ENCODE peak calls at places on chromosomes 11 and 22, in six cellular contexts. S is CD8-positive, alpha-beta T cell; M is body of pancreas; N is transverse colon; H is A549; E is left ventricle myocardium inferior. K is an unnamed sample. For H3K4me1, the result is how much of the 10 kb centered on the place peaks cover.

GRCh38 chr11:111378773-111379499 is at the start of gene POU2AF1:
- DNase-seq in H (no peak), N (peak), E (peak), S (peak), M (no peak), K (no peak)

GRCh38 chr22:23210428-23211170 is 30.3 kb downstream of the BCR start:
- DNase-seq in E (no peak), M (no peak), N (no peak), S (no peak), H (no peak), K (no peak)

GRCh38 chr11:44729065-44729464 is 2.3 kb downstream of the TSPAN18 start:
- DNase-seq in E (peak), N (no peak), M (no peak), H (no peak), S (no peak), K (no peak)

GRCh38 chr11:105151936-105152554 is 12.5 kb upstream of the CARD18 start:
- DNase-seq in N (no peak), S (no peak), H (no peak), M (no peak), E (no peak), K (no peak)

GRCh38 chr11:126890561-126890960 is 110.0 kb downstream of the KIRREL3 start:
- DNase-seq in S (no peak), N (no peak), E (no peak), H (no peak), M (no peak), K (no peak)

GRCh38 chr11:72446929-72447753 is 12.8 kb upstream of the CLPB start:
- DNase-seq in E (no peak), N (no peak), H (peak), M (no peak), S (no peak), K (peak)

GRCh38 chr22:22836635-22837034 is 51.0 kb upstream of the IGLL5 start:
- DNase-seq in E (no peak), N (no peak), H (no peak), S (no peak), M (no peak), K (no peak)

GRCh38 chr11:72191961-72192381 is at the start of gene FOLR1:
- DNase-seq in S (no peak), H (no peak), E (no peak), M (no peak), N (no peak), K (no peak)

GRCh38 chr11:107705027-107705426 is 6.8 kb downstream of the SLN start:
- DNase-seq in M (no peak), E (no peak), S (no peak), H (peak), N (no peak), K (peak)

GRCh38 chr22:45585437-45585755 is 82.7 kb downstream of the FBLN1 start:
- DNase-seq in S (no peak), M (no peak), H (no peak), N (no peak), E (no peak), K (no peak)

GRCh38 chr22:42439821-42440674 is 7.8 kb upstream of the NFAM1 start:
- DNase-seq in N (no peak), E (no peak), S (no peak), M (peak), H (no peak), K (no peak)

GRCh38 chr11:129787518-129787917 is 28.1 kb upstream of the TMEM45B start:
- DNase-seq in M (no peak), N (no peak), E (no peak), H (no peak), S (no peak), K (peak)

GRCh38 chr22:44385781-44386180 is 73.0 kb upstream of the SHISAL1 start:
- DNase-seq in E (no peak), N (no peak), M (no peak), S (no peak), H (no peak), K (no peak)

GRCh38 chr11:33670250-33671011 is 30.2 kb downstream of the C11orf91 start:
- DNase-seq in E (no peak), S (no peak), M (no peak), N (no peak), H (no peak), K (no peak)

GRCh38 chr11:1853376-1854131 is 670 bp downstream of the LSP1 start:
- DNase-seq in S (no peak), M (no peak), N (no peak), H (no peak), E (no peak), K (no peak)

GRCh38 chr11:84541711-84542340 is 1085.3 kb downstream of the DLG2 start:
- DNase-seq in M (no peak), H (no peak), N (no peak), E (no peak), S (no peak), K (peak)

GRCh38 chr22:48919851-48920589 is 907.7 kb downstream of the BRD1 start:
- DNase-seq in S (peak), E (no peak), M (no peak), H (no peak), N (no peak), K (no peak)

GRCh38 chr11:117843666-117844484 is 19.3 kb upstream of the FXYD2 start:
- DNase-seq in M (peak), H (peak), N (peak), E (peak), S (peak), K (peak)

GRCh38 chr11:72595292-72595684 is 78.9 kb downstream of the PDE2A start:
- DNase-seq in E (no peak), S (no peak), M (no peak), N (no peak), H (no peak), K (no peak)

GRCh38 chr11:46643986-46644385 is 26.6 kb downstream of the ATG13 start:
- DNase-seq in M (no peak), N (no peak), H (no peak), S (no peak), E (no peak), K (no peak)

GRCh38 chr22:50293441-50294318 is 13.8 kb downstream of the PLXNB2 start:
- DNase-seq in M (peak), H (no peak), E (peak), N (peak), S (no peak), K (peak)

GRCh38 chr11:118957549-118957948 is 1.5 kb downstream of the UPK2 start:
- DNase-seq in S (no peak), E (no peak), H (no peak), N (no peak), M (no peak), K (no peak)

GRCh38 chr11:117385906-117386305 is 58.3 kb downstream of the CEP164 start:
- DNase-seq in H (no peak), S (no peak), N (no peak), M (no peak), E (no peak), K (no peak)

GRCh38 chr22:27877501-27877900 is 41.6 kb downstream of the PITPNB start:
- DNase-seq in M (no peak), N (no peak), E (no peak), S (no peak), H (no peak), K (no peak)

GRCh38 chr11:11786771-11787170 is 55.0 kb upstream of the USP47 start:
- DNase-seq in M (no peak), H (no peak), E (no peak), S (no peak), N (no peak), K (no peak)

GRCh38 chr22:29314074-29314473 is 1.4 kb downstream of the RASL10A start:
- DNase-seq in N (peak), H (no peak), E (no peak), M (no peak), S (no peak), K (no peak)

GRCh38 chr22:32700186-32700882 is 101.2 kb upstream of the TIMP3 start:
- DNase-seq in S (no peak), M (no peak), N (no peak), E (no peak), H (no peak), K (no peak)

GRCh38 chr11:12773591-12773990 is 99.4 kb downstream of the TEAD1 start:
- DNase-seq in E (no peak), N (no peak), M (no peak), S (no peak), H (no peak), K (no peak)

GRCh38 chr11:95134491-95134890 is 44.8 kb downstream of the ENDOD1 start:
- DNase-seq in S (no peak), E (no peak), N (no peak), M (no peak), H (no peak), K (peak)

GRCh38 chr22:43262990-43263644 is 76.2 kb upstream of the TTLL12 start:
- DNase-seq in S (peak), E (peak), M (no peak), H (no peak), N (peak), K (no peak)

GRCh38 chr22:49086181-49086580 is 741.5 kb downstream of the BRD1 start:
- DNase-seq in S (no peak), N (no peak), E (no peak), H (no peak), M (no peak), K (no peak)

GRCh38 chr22:25023879-25024278 is 71.4 kb downstream of the KIAA1671 start:
- DNase-seq in E (no peak), H (no peak), S (no peak), M (no peak), N (no peak), K (no peak)

GRCh38 chr22:50627914-50628542 is at the start of gene ARSA:
- DNase-seq in E (peak), M (peak), H (no peak), N (peak), S (peak), K (no peak)

GRCh38 chr22:49295465-49295743 is 532.3 kb downstream of the BRD1 start:
- DNase-seq in E (no peak), N (no peak), S (peak), M (no peak), H (no peak), K (no peak)

GRCh38 chr11:17767301-17767885 is 32.8 kb downstream of the KCNC1 start:
- DNase-seq in H (no peak), S (no peak), E (no peak), M (no peak), N (no peak), K (no peak)

GRCh38 chr11:40125054-40125453 is 1334.4 kb downstream of the LRRC4C start:
- DNase-seq in N (no peak), S (no peak), H (no peak), E (no peak), M (no peak), K (no peak)

GRCh38 chr11:72221386-72221785 is 3.2 kb upstream of the INPPL1 start:
- DNase-seq in E (no peak), H (no peak), M (no peak), S (peak), N (no peak), K (no peak)

GRCh38 chr22:38070250-38070921 is 13.2 kb downstream of the PICK1 start:
- DNase-seq in E (no peak), N (no peak), M (no peak), H (no peak), S (no peak), K (no peak)
- H3K4me1 ChIP-seq in E (half or more), N (under half), M (under half), H (under half), S (under half), K (under half)

GRCh38 chr22:30885001-30885366 is 83.6 kb downstream of the MORC2 start:
- DNase-seq in S (no peak), H (no peak), E (no peak), N (no peak), M (no peak), K (no peak)
- H3K27ac ChIP-seq in S (no peak), H (peak), E (no peak), N (no peak), M (no peak), K (no peak)

GRCh38 chr11:121059605-121060004 is 35.7 kb downstream of the TBCEL start:
- DNase-seq in S (no peak), M (no peak), H (no peak), E (no peak), N (no peak), K (no peak)

GRCh38 chr11:121067026-121067425 is 34.0 kb upstream of the TECTA start:
- DNase-seq in E (no peak), H (no peak), N (no peak), M (no peak), S (no peak), K (no peak)

GRCh38 chr11:121067453-121067852 is 33.6 kb upstream of the TECTA start:
- DNase-seq in H (no peak), M (no peak), E (no peak), N (no peak), S (no peak), K (no peak)

GRCh38 chr11:121066623-121067022 is 34.4 kb upstream of the TECTA start:
- DNase-seq in H (no peak), S (no peak), E (no peak), N (no peak), M (no peak), K (no peak)

GRCh38 chr11:121063728-121064127 is 37.3 kb upstream of the TECTA start:
- DNase-seq in E (no peak), N (no peak), M (no peak), S (no peak), H (peak), K (no peak)
- TF ChIP-seq CTCF in E (peak), N (no peak), M (no peak), S (peak), H (no peak), K (peak)

GRCh38 chr11:114180301-114181055 is 115.7 kb upstream of the NNMT start:
- DNase-seq in N (peak), E (no peak), S (no peak), H (no peak), M (peak), K (no peak)

GRCh38 chr11:114181195-114181594 is 115.0 kb upstream of the NNMT start:
- DNase-seq in E (no peak), N (no peak), M (no peak), H (no peak), S (no peak), K (no peak)

GRCh38 chr11:114176321-114176720 is 116.8 kb downstream of the ZBTB16 start:
- DNase-seq in N (no peak), H (no peak), S (no peak), E (no peak), M (peak), K (no peak)

GRCh38 chr11:114179234-114179941 is 116.8 kb upstream of the NNMT start:
- DNase-seq in S (no peak), M (peak), E (peak), H (no peak), N (peak), K (no peak)

DNA sequence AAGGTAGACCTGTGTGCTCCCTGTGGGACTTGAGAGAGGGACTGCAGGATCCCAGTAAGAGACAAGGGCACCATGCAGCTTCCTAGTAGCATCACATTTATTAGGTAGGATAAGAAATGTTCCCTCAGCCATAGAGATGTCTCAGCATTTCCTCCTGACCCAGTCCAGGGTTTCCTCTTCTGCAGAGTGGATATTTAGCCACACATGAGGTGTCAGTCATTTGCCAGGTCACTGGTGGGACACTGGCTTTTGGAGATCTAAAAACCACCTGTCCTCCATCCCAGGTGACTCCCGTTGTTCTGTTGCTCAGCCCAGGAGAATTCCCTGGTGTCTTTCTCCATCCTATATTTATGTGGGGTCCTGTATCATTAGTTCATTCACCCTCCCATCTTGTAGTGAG is 117.5 kb upstream of the NNMT start:
- DNase-seq in S (no peak), E (no peak), N (no peak), M (no peak), H (no peak), K (no peak)
- H3K4me1 ChIP-seq in S (half or more), E (half or more), N (half or more), M (half or more), H (under half), K (under half)

GRCh38 chr22:40056163-40056958 is 61.6 kb downstream of the FAM83F start:
- DNase-seq in N (no peak), H (no peak), E (no peak), M (no peak), S (no peak), K (no peak)
- H3K27ac ChIP-seq in N (no peak), H (no peak), E (no peak), M (no peak), S (no peak), K (peak)

GRCh38 chr11:61750631-61751273 is 1.7 kb upstream of the MYRF start:
- DNase-seq in N (no peak), S (no peak), E (no peak), H (no peak), M (no peak), K (no peak)

GRCh38 chr11:61751384-61751783 is 1.1 kb upstream of the MYRF start:
- DNase-seq in H (no peak), E (no peak), M (no peak), N (no peak), S (no peak), K (no peak)

GRCh38 chr11:61752925-61753551 is 602 bp downstream of the MYRF start:
- DNase-seq in E (no peak), S (no peak), N (no peak), M (no peak), H (no peak), K (no peak)

GRCh38 chr11:61753672-61754071 is 1.2 kb downstream of the MYRF start:
- DNase-seq in S (no peak), N (no peak), E (no peak), M (no peak), H (no peak), K (no peak)

GRCh38 chr11:61752117-61752924 is at the start of gene MYRF:
- DNase-seq in M (peak), S (peak), N (peak), E (peak), H (peak), K (no peak)
- TF ChIP-seq CTCF in M (peak), S (peak), N (peak), E (peak), H (peak), K (peak)

GRCh38 chr11:47858169-47858543 is 10.0 kb upstream of the NUP160 start:
- DNase-seq in N (no peak), H (peak), E (no peak), M (no peak), S (no peak), K (peak)
- H3K4me1 ChIP-seq in N (under half), H (half or more), E (under half), M (under half), S (under half), K (under half)

K was measured in foreskin keratinocyte.